ENCODE peak calls at places on chromosomes 3 and 15, in six cellular contexts. A, O, V, T, D and Y are unnamed samples.

GRCh38 chr3:147864754-147865354 is 455.7 kb downstream of the ZIC1 start:
- DNase-seq in O (no peak), D (no peak), T (no peak), V (no peak), A (no peak), Y (no peak)

GRCh38 chr3:139559541-139559940 is 20.0 kb upstream of the RBP1 start:
- DNase-seq in T (no peak), O (no peak), A (no peak), D (no peak), V (no peak), Y (no peak)

GRCh38 chr3:49869525-49870126 is at the start of gene CAMKV:
- DNase-seq in A (peak), T (peak), V (no peak), D (no peak), O (no peak), Y (peak)

GRCh38 chr3:121648219-121648958 is 12.3 kb downstream of the HCLS1 start:
- DNase-seq in O (peak), T (no peak), D (no peak), V (no peak), A (no peak), Y (no peak)

GRCh38 chr3:128461731-128462130 is 5.0 kb downstream of the DNAJB8 start:
- DNase-seq in T (no peak), V (no peak), A (no peak), O (no peak), D (no peak), Y (no peak)

GRCh38 chr3:93855406-93855805 is 118.3 kb downstream of the PROS1 start:
- DNase-seq in T (no peak), D (no peak), O (no peak), V (no peak), A (peak), Y (no peak)

GRCh38 chr3:24500806-24501205 is 6.2 kb upstream of the THRB start:
- DNase-seq in D (no peak), V (no peak), A (no peak), O (no peak), T (no peak), Y (no peak)

GRCh38 chr3:150023239-150023636 is 52.5 kb upstream of the PFN2 start:
- DNase-seq in A (no peak), T (no peak), D (no peak), V (no peak), O (no peak), Y (no peak)

GRCh38 chr3:134816623-134817022 is 21.6 kb downstream of the EPHB1 start:
- DNase-seq in V (no peak), O (no peak), T (no peak), D (no peak), A (no peak), Y (no peak)

GRCh38 chr3:53114412-53115074 is 15.7 kb downstream of the RFT1 start:
- DNase-seq in V (no peak), O (no peak), T (no peak), A (no peak), D (no peak), Y (peak)

GRCh38 chr3:130849111-130849552 is 44.8 kb upstream of the ATP2C1 start:
- DNase-seq in A (no peak), T (peak), V (no peak), D (no peak), O (peak), Y (no peak)

GRCh38 chr3:150253622-150254021 is 154.5 kb upstream of the TSC22D2 start:
- DNase-seq in V (no peak), T (peak), O (peak), A (no peak), D (no peak), Y (no peak)

GRCh38 chr3:27686642-27687041 is 35.5 kb downstream of the EOMES start:
- DNase-seq in V (no peak), D (no peak), T (no peak), A (no peak), O (no peak), Y (peak)

GRCh38 chr3:134660046-134660441 is 9.2 kb upstream of the KY start:
- DNase-seq in D (no peak), V (no peak), A (no peak), T (no peak), O (no peak), Y (no peak)

GRCh38 chr3:64030741-64031140 is 7.4 kb upstream of the PSMD6 start:
- DNase-seq in O (peak), T (peak), D (peak), A (peak), V (peak), Y (peak)

GRCh38 chr15:70289191-70289955 is 191.7 kb upstream of the TLE3 start:
- DNase-seq in D (no peak), A (no peak), O (no peak), V (no peak), T (no peak), Y (peak)

GRCh38 chr3:99866167-99866810 is 48.6 kb downstream of the CMSS1 start:
- DNase-seq in D (no peak), V (no peak), T (peak), O (no peak), A (no peak), Y (peak)